ENCODE peak calls at places on chromosomes 1 and 21, in ten cellular contexts. U is right lobe of liver, R is fibroblast of mammary gland, T is esophagus squamous epithelium, N is epithelial cell of esophagus, P is OCI-LY7, L is upper lobe of right lung, Z is K562, G is SK-N-SH, C is BE2C. Q is an unnamed sample.

GRCh38 chr1:17732475-17732874 is 22.7 kb upstream of the ACTL8 start:
- DNase-seq in U (no peak), R (peak), T (no peak), N (peak), P (no peak), L (no peak), Z (no peak), G (no peak), C (peak), Q (no peak)

GRCh38 chr1:9413877-9414213 is 121.2 kb downstream of the SPSB1 start:
- DNase-seq in U (no peak), R (no peak), T (no peak), N (no peak), P (no peak), L (peak), Z (no peak), G (no peak), C (no peak), Q (no peak)

GRCh38 chr1:171142451-171143121 is 42.5 kb upstream of the FMO2 start:
- DNase-seq in U (peak), R (peak), T (no peak), N (no peak), P (no peak), L (no peak), Z (no peak), G (no peak), C (no peak), Q (no peak)

GRCh38 chr1:205481629-205482071 is 22.8 kb upstream of the CDK18 start:
- DNase-seq in U (no peak), R (no peak), T (no peak), N (peak), P (no peak), L (no peak), Z (no peak), G (no peak), C (no peak), Q (peak)

GRCh38 chr1:15509586-15509985 is 14.4 kb downstream of the CASP9 start:
- DNase-seq in U (no peak), R (no peak), T (no peak), N (no peak), P (peak), L (no peak), Z (no peak), G (no peak), C (no peak), Q (no peak)

GRCh38 chr21:29025328-29025713 is 853 bp downstream of the USP16 start:
- DNase-seq in U (no peak), R (peak), T (no peak), N (peak), P (no peak), L (no peak), Z (no peak), G (no peak), C (no peak), Q (no peak)

GRCh38 chr1:234725177-234726132 is 115.5 kb upstream of the IRF2BP2 start:
- DNase-seq in U (no peak), R (no peak), T (no peak), N (peak), P (peak), L (no peak), Z (no peak), G (no peak), C (no peak), Q (peak)

GRCh38 chr1:3537359-3537758 is 73.9 kb downstream of the MEGF6 start:
- DNase-seq in U (no peak), R (no peak), T (no peak), N (no peak), P (no peak), L (no peak), Z (no peak), G (no peak), C (no peak), Q (no peak)

GRCh38 chr1:12113433-12114339 is 50.6 kb downstream of the TNFRSF8 start:
- DNase-seq in U (no peak), R (peak), T (no peak), N (no peak), P (no peak), L (no peak), Z (no peak), G (no peak), C (no peak), Q (no peak)

DNA sequence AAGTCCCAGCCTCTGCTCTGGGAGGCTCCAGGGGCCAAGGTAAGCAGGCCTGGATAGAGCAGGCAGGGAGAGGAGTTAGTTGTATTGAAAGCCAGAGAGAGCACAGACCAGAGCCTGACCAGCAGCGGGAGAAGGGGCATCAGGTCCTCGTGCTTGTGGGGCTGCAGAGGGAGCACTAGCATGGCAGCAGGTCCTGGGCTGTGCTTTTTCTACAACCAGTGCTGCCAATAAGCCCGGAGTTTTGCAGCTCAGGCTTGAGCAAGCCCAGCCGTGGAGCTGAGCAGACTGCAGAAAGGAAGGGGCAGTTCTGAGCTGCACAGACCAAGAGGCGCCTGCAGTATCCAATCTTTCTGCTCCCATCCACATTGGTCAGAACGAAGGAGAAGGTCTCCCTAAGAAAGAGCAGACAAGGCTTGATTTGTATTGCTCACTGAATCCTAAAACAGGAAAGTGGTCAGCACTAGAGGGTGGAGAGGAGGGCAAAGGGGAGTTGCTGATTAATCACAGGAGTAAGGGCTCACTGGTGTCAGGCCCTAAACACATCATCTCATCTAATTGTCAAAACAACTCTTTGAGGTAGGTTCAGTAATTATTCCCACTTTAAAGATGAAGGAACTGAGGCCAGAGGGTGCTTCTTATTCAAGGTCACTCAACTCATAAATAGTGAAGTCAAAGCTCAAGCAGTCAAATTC is 2.7 kb downstream of the DENND2D start:
- DNase-seq in U (no peak), R (no peak), T (no peak), N (peak), P (peak), L (no peak), Z (peak), G (no peak), C (peak), Q (peak)
- TF ChIP-seq CTCF in U (peak), R (no peak), T (no peak), N (peak), P (peak), L (peak), Z (peak), G (peak), C (peak), Q (peak)

GRCh38 chr1:174872615-174873058 is 127.1 kb upstream of the CACYBP start:
- DNase-seq in U (no peak), R (peak), T (no peak), N (peak), P (peak), L (no peak), Z (peak), G (no peak), C (no peak), Q (peak)

GRCh38 chr1:174871886-174872285 is 127.9 kb upstream of the CACYBP start:
- DNase-seq in U (no peak), R (no peak), T (no peak), N (peak), P (no peak), L (no peak), Z (no peak), G (no peak), C (no peak), Q (peak)

GRCh38 chr1:174875306-174875705 is 124.4 kb upstream of the CACYBP start:
- DNase-seq in U (peak), R (no peak), T (no peak), N (peak), P (peak), L (peak), Z (no peak), G (no peak), C (no peak), Q (peak)

GRCh38 chr1:174877208-174877673 is 122.5 kb upstream of the CACYBP start:
- DNase-seq in U (no peak), R (peak), T (no peak), N (no peak), P (peak), L (no peak), Z (peak), G (no peak), C (no peak), Q (no peak)

GRCh38 chr1:174874337-174875053 is 125.3 kb upstream of the CACYBP start:
- DNase-seq in U (no peak), R (no peak), T (no peak), N (no peak), P (peak), L (no peak), Z (no peak), G (no peak), C (no peak), Q (peak)
- H3K4me3 ChIP-seq in U (peak), R (no peak), T (no peak), N (no peak), P (peak), L (peak), Z (no peak), G (no peak), C (no peak), Q (peak)

GRCh38 chr1:67144696-67145095 is 9.9 kb upstream of the C1orf141 start:
- DNase-seq in U (no peak), R (no peak), T (no peak), N (peak), P (peak), L (no peak), Z (peak), G (peak), C (no peak), Q (peak)
- TF ChIP-seq CTCF in U (peak), R (peak), T (no peak), N (no peak), P (peak), L (no peak), Z (peak), G (peak), C (peak), Q (peak)

GRCh38 chr1:118999348-119000071 is 11.4 kb upstream of the TBX15 start:
- DNase-seq in U (no peak), R (no peak), T (no peak), N (no peak), P (no peak), L (no peak), Z (no peak), G (no peak), C (no peak), Q (no peak)
- H3K4me3 ChIP-seq in U (no peak), R (no peak), T (no peak), N (no peak), P (no peak), L (no peak), Z (no peak), G (no peak), C (no peak), Q (no peak)

DNA sequence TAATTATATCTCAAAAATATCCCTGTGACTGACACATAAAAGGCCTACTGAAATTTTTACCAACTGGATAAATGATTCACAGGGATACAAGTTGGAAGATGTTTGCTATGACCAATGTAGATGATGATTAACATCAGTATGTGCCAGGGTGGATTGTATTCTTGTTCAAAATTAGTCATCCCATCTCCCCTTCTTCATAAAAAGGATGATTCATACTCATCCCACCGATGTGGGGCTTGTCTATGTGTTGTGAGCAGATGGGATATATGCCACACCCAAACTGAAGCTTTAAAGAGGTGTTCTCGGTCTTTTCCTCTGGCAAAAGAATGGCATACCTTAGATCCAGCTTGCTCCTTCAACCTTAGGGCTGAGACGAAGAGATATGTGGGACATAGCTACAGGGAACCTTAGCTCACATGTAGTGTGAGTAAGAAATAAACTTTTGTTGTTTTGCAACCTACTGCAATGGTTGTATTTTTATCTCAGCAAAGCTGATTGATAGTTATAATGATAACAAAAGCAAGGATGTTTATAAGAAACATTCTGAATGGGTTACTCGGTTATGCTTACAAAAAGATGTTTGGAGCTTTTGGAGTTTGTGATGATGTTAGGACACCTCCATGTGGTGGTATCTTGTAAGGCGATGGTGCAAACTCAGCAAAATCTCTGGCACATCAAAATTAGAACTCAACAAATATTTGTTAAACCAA is 29.4 kb downstream of the SPATA17 start:
- DNase-seq in U (no peak), R (peak), T (no peak), N (peak), P (peak), L (no peak), Z (no peak), G (peak), C (no peak), Q (peak)
- TF ChIP-seq CTCF in U (peak), R (peak), T (peak), N (peak), P (peak), L (peak), Z (peak), G (peak), C (peak), Q (peak)

GRCh38 chr1:206909167-206909882 is 12.1 kb downstream of the IL24 start:
- DNase-seq in U (peak), R (no peak), T (no peak), N (peak), P (no peak), L (peak), Z (peak), G (peak), C (peak), Q (no peak)

GRCh38 chr1:206905295-206906164 is 8.3 kb downstream of the IL24 start:
- DNase-seq in U (no peak), R (peak), T (no peak), N (peak), P (peak), L (no peak), Z (no peak), G (no peak), C (no peak), Q (peak)

GRCh38 chr1:206909883-206910318 is 11.8 kb downstream of the FCMR start:
- DNase-seq in U (no peak), R (no peak), T (no peak), N (no peak), P (no peak), L (no peak), Z (no peak), G (no peak), C (no peak), Q (no peak)

GRCh38 chr1:206907304-206907991 is 10.2 kb downstream of the IL24 start:
- DNase-seq in U (peak), R (no peak), T (no peak), N (no peak), P (no peak), L (no peak), Z (peak), G (peak), C (peak), Q (no peak)

GRCh38 chr1:206908038-206908437 is 10.8 kb downstream of the IL24 start:
- DNase-seq in U (no peak), R (no peak), T (no peak), N (no peak), P (no peak), L (no peak), Z (no peak), G (no peak), C (no peak), Q (no peak)
- H3K4me3 ChIP-seq in U (no peak), R (no peak), T (no peak), N (no peak), P (no peak), L (no peak), Z (no peak), G (no peak), C (no peak), Q (no peak)

GRCh38 chr1:193754732-193755427 is 568.5 kb upstream of the B3GALT2 start:
- DNase-seq in U (no peak), R (no peak), T (no peak), N (peak), P (peak), L (no peak), Z (peak), G (no peak), C (no peak), Q (peak)
- TF ChIP-seq CTCF in U (peak), R (peak), T (peak), N (peak), P (peak), L (peak), Z (no peak), G (peak), C (peak), Q (no peak)

Q was measured in GM12865.